ENCODE peak calls at places on chromosomes 6 and 20, in ten cellular contexts. G is gastrocnemius medialis, J is prostate gland, Z is NB4, Y is A549, R is HCT116, D is GM12891, N is body of pancreas, C is transverse colon, B is ovary. I is an unnamed sample.

GRCh38 chr6:12288844-12289654 is 1.1 kb upstream of the EDN1 start:
- DNase-seq in G (no peak), J (peak), Z (peak), Y (peak), R (peak), D (peak), N (peak), C (peak), B (peak), I (no peak)

GRCh38 chr6:123648723-123649122 is 12.0 kb upstream of the TRDN start:
- DNase-seq in G (no peak), J (no peak), Z (no peak), Y (no peak), R (no peak), D (no peak), N (no peak), C (no peak), B (no peak), I (no peak)

GRCh38 chr6:53179961-53180651 is 31.5 kb upstream of the GCM1 start:
- DNase-seq in G (no peak), J (peak), Z (no peak), Y (no peak), R (no peak), D (no peak), N (peak), C (peak), B (no peak), I (no peak)

GRCh38 chr6:8070718-8071117 is 6.5 kb upstream of the BLOC1S5 start:
- DNase-seq in G (no peak), J (no peak), Z (no peak), Y (no peak), R (no peak), D (no peak), N (no peak), C (no peak), B (no peak), I (no peak)

GRCh38 chr6:135572051-135572450 is 74.5 kb upstream of the AHI1 start:
- DNase-seq in G (no peak), J (no peak), Z (no peak), Y (no peak), R (no peak), D (no peak), N (no peak), C (no peak), B (no peak), I (no peak)

GRCh38 chr6:131379951-131380350 is 193.1 kb upstream of the ARG1 start:
- DNase-seq in G (no peak), J (no peak), Z (no peak), Y (no peak), R (no peak), D (no peak), N (no peak), C (no peak), B (no peak), I (peak)

GRCh38 chr6:16749516-16750485 is 11.5 kb downstream of the ATXN1 start:
- DNase-seq in G (no peak), J (no peak), Z (no peak), Y (no peak), R (no peak), D (no peak), N (no peak), C (no peak), B (no peak), I (no peak)

GRCh38 chr20:13875265-13875811 is 90.5 kb downstream of the NDUFAF5 start:
- DNase-seq in G (no peak), J (no peak), Z (no peak), Y (no peak), R (no peak), D (no peak), N (no peak), C (no peak), B (no peak), I (no peak)

GRCh38 chr6:49479308-49480004 is 16.3 kb downstream of the CENPQ start:
- DNase-seq in G (no peak), J (no peak), Z (no peak), Y (no peak), R (no peak), D (no peak), N (no peak), C (no peak), B (no peak), I (no peak)

GRCh38 chr20:52494244-52494643 is 302.7 kb upstream of the ZFP64 start:
- DNase-seq in G (no peak), J (no peak), Z (no peak), Y (peak), R (no peak), D (no peak), N (no peak), C (no peak), B (no peak), I (peak)

GRCh38 chr20:63642518-63643247 is 10.5 kb downstream of the STMN3 start:
- DNase-seq in G (no peak), J (no peak), Z (no peak), Y (no peak), R (no peak), D (no peak), N (peak), C (peak), B (peak), I (no peak)

GRCh38 chr20:58446264-58446937 is 57.4 kb downstream of the VAPB start:
- DNase-seq in G (no peak), J (no peak), Z (no peak), Y (no peak), R (no peak), D (no peak), N (no peak), C (no peak), B (no peak), I (no peak)

GRCh38 chr20:47568837-47569410 is 67.2 kb downstream of the NCOA3 start:
- DNase-seq in G (no peak), J (no peak), Z (no peak), Y (no peak), R (no peak), D (no peak), N (no peak), C (no peak), B (no peak), I (no peak)

DNA sequence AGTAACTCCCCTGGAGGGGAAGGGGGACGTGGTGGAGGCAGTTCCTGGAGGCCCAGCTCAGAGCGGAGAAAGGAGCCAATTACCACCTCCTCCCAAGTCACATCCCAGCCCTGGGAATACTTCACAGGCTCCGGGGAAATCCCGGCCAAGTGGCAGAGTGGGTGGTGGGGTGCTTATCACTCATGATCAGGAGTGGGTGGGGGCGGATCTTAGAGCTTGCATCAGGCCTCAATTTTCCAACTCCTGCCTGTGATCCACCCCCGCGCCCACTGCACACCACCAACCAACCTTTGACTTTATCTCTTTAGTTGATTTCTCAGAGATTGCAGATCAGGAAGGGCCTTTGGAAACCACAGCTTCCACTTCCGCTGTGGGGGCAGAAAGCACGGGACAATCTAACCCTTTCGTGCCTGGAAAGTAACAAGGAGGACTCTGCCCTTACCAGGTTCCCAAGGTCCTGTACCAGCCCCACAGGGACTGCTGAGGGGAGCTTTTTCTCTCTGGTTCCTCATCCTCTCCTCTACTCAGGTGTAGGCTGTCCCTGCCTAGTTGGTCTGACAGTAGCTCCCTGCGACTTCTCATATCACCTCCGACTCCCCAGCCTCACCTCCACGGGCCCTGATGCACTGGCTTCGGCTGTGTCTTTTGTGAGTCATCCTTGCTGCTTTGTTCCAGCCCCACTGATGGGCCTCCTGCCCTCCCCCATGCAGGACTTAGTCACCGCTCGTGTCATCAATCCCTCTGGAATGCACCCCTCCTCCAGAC is 24.9 kb upstream of the IER3 start:
- DNase-seq in G (no peak), J (peak), Z (peak), Y (peak), R (peak), D (no peak), N (no peak), C (peak), B (peak), I (peak)
- TF ChIP-seq POLR2A in G (no peak), J (no peak), Z (no peak), Y (no peak), R (no peak), D (no peak), N (no peak), C (no peak), B (no peak), I (no peak)

GRCh38 chr6:30654798-30655742 is 8.1 kb downstream of the C6orf136 start:
- DNase-seq in G (no peak), J (no peak), Z (no peak), Y (no peak), R (no peak), D (no peak), N (no peak), C (no peak), B (no peak), I (no peak)

GRCh38 chr6:30647802-30648460 is 998 bp downstream of the C6orf136 start:
- DNase-seq in G (no peak), J (no peak), Z (peak), Y (no peak), R (no peak), D (peak), N (no peak), C (no peak), B (no peak), I (no peak)

GRCh38 chr6:30647039-30647801 is at the start of gene C6orf136:
- DNase-seq in G (peak), J (peak), Z (peak), Y (peak), R (peak), D (peak), N (peak), C (peak), B (peak), I (peak)

GRCh38 chr6:30655743-30656094 is 8.8 kb downstream of the C6orf136 start:
- DNase-seq in G (no peak), J (no peak), Z (no peak), Y (no peak), R (no peak), D (no peak), N (no peak), C (no peak), B (no peak), I (no peak)

DNA sequence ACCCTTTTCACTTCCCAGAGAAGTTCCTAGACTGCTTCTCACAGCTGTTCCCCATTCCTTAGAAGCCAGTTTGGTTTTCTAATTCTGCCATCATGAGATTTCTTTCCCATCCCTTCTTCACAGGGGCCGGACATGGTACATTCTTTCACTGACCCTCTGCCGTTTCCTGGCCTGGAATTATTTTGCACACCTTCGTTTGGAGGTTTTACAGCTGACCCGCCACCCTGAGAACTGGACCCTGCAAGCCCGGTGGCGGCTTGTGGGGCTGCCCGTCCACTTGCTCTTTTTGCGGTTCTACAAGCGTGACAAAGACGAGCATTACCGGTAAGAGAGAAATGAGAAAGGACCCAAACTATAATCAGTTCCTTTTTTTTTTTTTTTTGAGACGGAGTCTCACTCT is 4.2 kb downstream of the C6orf136 start:
- DNase-seq in G (no peak), J (no peak), Z (no peak), Y (no peak), R (no peak), D (no peak), N (no peak), C (no peak), B (no peak), I (no peak)
- TF ChIP-seq POLR2A in G (no peak), J (no peak), Z (no peak), Y (no peak), R (no peak), D (peak), N (no peak), C (no peak), B (no peak), I (no peak)

DNA sequence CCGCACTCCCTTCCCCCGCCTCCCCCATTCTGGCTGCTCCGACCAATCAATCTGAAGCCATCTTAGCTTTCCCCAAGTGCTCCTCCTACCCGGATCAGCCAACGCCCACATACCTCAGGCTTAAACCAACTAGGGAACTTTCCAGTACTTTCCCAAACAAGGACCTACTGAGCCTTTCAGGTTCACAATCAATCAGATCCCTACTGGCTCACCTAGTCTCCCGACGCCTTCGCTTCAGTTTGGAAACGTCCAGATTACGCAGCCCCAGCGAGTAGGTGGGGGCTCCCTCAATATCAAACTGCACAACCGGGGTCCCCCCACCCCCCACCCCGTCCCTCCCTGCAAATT is 432 bp downstream of the HSPA1L start:
- DNase-seq in G (peak), J (peak), Z (peak), Y (peak), R (peak), D (peak), N (peak), C (peak), B (no peak), I (peak)
- TF ChIP-seq POLR2A in G (no peak), J (peak), Z (no peak), Y (peak), R (no peak), D (no peak), N (peak), C (peak), B (peak), I (peak)

GRCh38 chr20:57397004-57397692 is 6.0 kb downstream of the RBM38 start:
- DNase-seq in G (no peak), J (no peak), Z (peak), Y (no peak), R (no peak), D (no peak), N (no peak), C (no peak), B (peak), I (no peak)
- TF ChIP-seq POLR2A in G (no peak), J (no peak), Z (no peak), Y (no peak), R (no peak), D (no peak), N (no peak), C (no peak), B (no peak), I (no peak)

GRCh38 chr20:24877652-24878051 is 71.4 kb upstream of the CST7 start:
- DNase-seq in G (no peak), J (no peak), Z (no peak), Y (no peak), R (no peak), D (no peak), N (no peak), C (no peak), B (no peak), I (no peak)
- TF ChIP-seq POLR2A in G (no peak), J (no peak), Z (no peak), Y (no peak), R (no peak), D (no peak), N (no peak), C (no peak), B (no peak), I (no peak)

I was measured in H54.